ENCODE peak calls at places on chromosomes 2 and 18, in four cellular contexts. X, W, O and F are unnamed samples.

GRCh38 chr2:32355976-32356734 is 668 bp upstream of the BIRC6 start:
- DNase-seq in O (no peak), W (no peak), X (peak), F (no peak)

GRCh38 chr2:82650038-82650437 is 1809.0 kb downstream of the SUCLG1 start:
- DNase-seq in X (no peak), W (no peak), O (no peak), F (no peak)

GRCh38 chr2:106996136-106996769 is 110.3 kb upstream of the ST6GAL2 start:
- DNase-seq in X (no peak), O (no peak), W (no peak), F (no peak)

GRCh38 chr2:230677182-230677946 is 35.3 kb upstream of the CAB39 start:
- DNase-seq in O (peak), X (no peak), W (no peak), F (no peak)

GRCh38 chr2:224819075-224819474 is 102.9 kb upstream of the CCDC195 start:
- DNase-seq in X (no peak), W (no peak), O (peak), F (no peak)

GRCh38 chr2:75503048-75503607 is 57.6 kb downstream of the EVA1A start:
- DNase-seq in W (no peak), O (peak), X (peak), F (no peak)

GRCh38 chr2:66377832-66378231 is 57.1 kb upstream of the MEIS1 start:
- DNase-seq in O (no peak), W (no peak), X (no peak), F (no peak)

GRCh38 chr2:83817511-83817910 is 641.6 kb downstream of the SUCLG1 start:
- DNase-seq in X (peak), W (no peak), O (no peak), F (no peak)

GRCh38 chr2:211380041-211380440 is 823.6 kb downstream of the CPS1 start:
- DNase-seq in O (no peak), W (no peak), X (peak), F (no peak)

GRCh38 chr2:60480089-60480773 is 73.2 kb downstream of the BCL11A start:
- DNase-seq in W (peak), X (no peak), O (no peak), F (peak)

GRCh38 chr2:183348492-183348891 is 224.2 kb downstream of the NUP35 start:
- DNase-seq in X (no peak), O (no peak), W (no peak), F (no peak)

GRCh38 chr2:147937744-147938349 is 82.7 kb downstream of the ORC4 start:
- DNase-seq in W (no peak), X (peak), O (peak), F (no peak)

GRCh38 chr18:13511961-13512572 is 214.3 kb downstream of the FAM210A start:
- DNase-seq in X (no peak), O (no peak), W (no peak), F (no peak)

GRCh38 chr2:17830053-17831034 is 14.1 kb downstream of the MSGN1 start:
- DNase-seq in W (peak), O (peak), X (peak), F (peak)

GRCh38 chr2:39919511-39920317 is 140.7 kb upstream of the THUMPD2 start:
- DNase-seq in O (no peak), X (no peak), W (no peak), F (no peak)

GRCh38 chr18:63444567-63444966 is 22.3 kb upstream of the VPS4B start:
- DNase-seq in X (no peak), W (no peak), O (peak), F (no peak)

GRCh38 chr2:147631294-147631693 is 213.5 kb upstream of the ACVR2A start:
- DNase-seq in O (no peak), W (no peak), X (no peak), F (no peak)

GRCh38 chr2:46449712-46450111 is 29.7 kb upstream of the TMEM247 start:
- DNase-seq in W (no peak), X (no peak), O (no peak), F (no peak)

GRCh38 chr18:29160123-29160522 is 983.2 kb upstream of the CDH2 start:
- DNase-seq in O (no peak), W (no peak), X (no peak), F (no peak)

GRCh38 chr2:219210572-219211362 is 4.2 kb downstream of the ZFAND2B start:
- DNase-seq in W (no peak), X (peak), O (no peak), F (no peak)

GRCh38 chr18:42334931-42335330 is 379.9 kb downstream of the PIK3C3 start:
- DNase-seq in W (no peak), O (no peak), X (no peak), F (no peak)

GRCh38 chr2:231541605-231542509 is 11.6 kb upstream of the NMUR1 start:
- DNase-seq in W (peak), X (peak), O (no peak), F (no peak)

GRCh38 chr2:164657129-164657528 is 35.8 kb upstream of the GRB14 start:
- DNase-seq in W (no peak), O (peak), X (no peak), F (no peak)

GRCh38 chr18:5285326-5285725 is 10.2 kb downstream of the ZBTB14 start:
- DNase-seq in X (no peak), O (no peak), W (no peak), F (no peak)

GRCh38 chr18:56770097-56770496 is 118.9 kb downstream of the WDR7 start:
- DNase-seq in W (no peak), X (no peak), O (no peak), F (no peak)

GRCh38 chr2:5725794-5726463 is 33.7 kb downstream of the SOX11 start:
- DNase-seq in X (peak), O (no peak), W (peak), F (peak)

GRCh38 chr18:295756-296155 is 27.9 kb upstream of the THOC1 start:
- DNase-seq in O (no peak), W (no peak), X (no peak), F (no peak)

GRCh38 chr2:120703330-120703994 is 32.2 kb upstream of the GLI2 start:
- DNase-seq in W (no peak), X (no peak), O (peak), F (no peak)
- H2BK15ac ChIP-seq in W (no peak), X (no peak), O (peak), F (no peak)

GRCh38 chr2:128227862-128228261 is 90.8 kb downstream of the HS6ST1 start:
- DNase-seq in O (no peak), W (no peak), X (no peak), F (no peak)

GRCh38 chr2:128234613-128235012 is 84.1 kb downstream of the HS6ST1 start:
- DNase-seq in W (no peak), X (peak), O (no peak), F (no peak)

GRCh38 chr2:128233790-128234395 is 84.8 kb downstream of the HS6ST1 start:
- DNase-seq in X (peak), W (no peak), O (no peak), F (no peak)

GRCh38 chr2:128232965-128233789 is 85.5 kb downstream of the HS6ST1 start:
- DNase-seq in W (peak), X (peak), O (peak), F (peak)

GRCh38 chr2:128228894-128229293 is 89.8 kb downstream of the HS6ST1 start:
- DNase-seq in O (peak), X (no peak), W (no peak), F (no peak)
- H4K5ac ChIP-seq in O (no peak), X (no peak), W (no peak), F (no peak)

DNA sequence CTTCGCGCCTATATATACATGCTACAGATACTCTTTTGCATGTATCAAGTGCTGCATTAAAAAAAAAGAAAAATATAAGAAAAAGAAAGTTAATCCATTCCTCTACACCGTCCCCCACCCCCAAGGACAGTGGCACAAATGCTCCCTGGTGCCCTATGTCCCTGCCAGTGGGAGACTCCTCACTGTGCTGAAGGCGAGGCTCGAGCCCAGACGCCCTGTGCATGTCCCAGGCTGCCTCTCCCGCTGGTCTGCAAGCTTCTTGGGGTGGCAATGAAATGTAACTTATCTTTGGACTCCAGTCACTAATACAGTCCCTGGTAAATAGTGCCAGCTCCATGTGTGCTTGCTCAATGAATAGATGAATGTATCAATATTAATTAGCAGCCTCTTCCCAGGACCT is 185.6 kb upstream of the SMAD2 start:
- DNase-seq in X (no peak), W (no peak), O (no peak), F (no peak)
- H2BK15ac ChIP-seq in X (no peak), W (no peak), O (no peak), F (no peak)

GRCh38 chr2:9331704-9332103 is 91.6 kb downstream of the ITGB1BP1 start:
- DNase-seq in W (no peak), X (peak), O (peak), F (no peak)
- H4K5ac ChIP-seq in W (no peak), X (no peak), O (no peak), F (no peak)

DNA sequence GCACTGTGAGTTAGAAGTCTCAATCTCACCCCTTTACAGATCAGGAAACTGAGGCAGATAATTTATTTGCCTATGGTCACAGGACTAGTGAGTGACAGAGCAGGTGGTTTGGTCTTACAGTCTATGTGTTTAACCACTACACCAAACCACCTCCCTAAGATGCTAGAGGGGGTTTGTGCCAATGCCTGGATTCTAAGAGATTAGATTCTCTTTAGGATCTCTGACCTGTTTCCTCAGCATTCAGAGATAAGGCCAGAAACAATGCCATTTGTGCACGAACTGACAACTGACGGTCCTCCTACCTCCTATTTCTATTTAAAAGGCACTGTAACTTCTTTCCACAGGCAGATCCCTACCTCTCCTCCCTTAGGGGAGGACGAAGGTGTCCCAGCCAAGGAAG is 2.3 kb upstream of the SLC20A1 start:
- DNase-seq in O (no peak), X (no peak), W (no peak), F (no peak)
- H2BK15ac ChIP-seq in O (peak), X (no peak), W (no peak), F (no peak)

DNA sequence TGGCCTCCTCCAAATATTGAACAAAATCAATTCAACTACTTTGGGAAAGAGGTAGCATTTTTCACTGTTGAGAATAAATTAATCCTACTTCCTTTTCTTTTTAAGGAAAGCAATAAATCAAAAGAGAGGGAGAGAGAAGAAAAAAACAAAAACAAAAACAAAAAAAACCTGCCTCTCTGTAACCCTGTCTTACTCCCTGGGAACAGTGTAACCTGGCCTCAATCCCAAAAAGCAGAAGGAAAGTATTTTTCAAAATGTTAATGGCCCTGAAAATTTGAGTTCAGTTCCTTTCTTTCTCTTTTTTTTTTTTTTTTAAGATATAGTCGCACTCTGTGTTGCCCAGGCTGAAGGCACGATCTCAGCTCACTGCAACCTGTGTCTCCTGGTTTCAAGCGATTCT is 35.8 kb downstream of the RHOB start:
- DNase-seq in O (no peak), X (no peak), W (no peak), F (no peak)
- H4K5ac ChIP-seq in O (no peak), X (no peak), W (no peak), F (no peak)

GRCh38 chr2:100988630-100989417 is 13.3 kb upstream of the RPL31 start:
- DNase-seq in O (peak), X (no peak), W (no peak), F (no peak)
- H2BK15ac ChIP-seq in O (no peak), X (no peak), W (no peak), F (no peak)

DNA sequence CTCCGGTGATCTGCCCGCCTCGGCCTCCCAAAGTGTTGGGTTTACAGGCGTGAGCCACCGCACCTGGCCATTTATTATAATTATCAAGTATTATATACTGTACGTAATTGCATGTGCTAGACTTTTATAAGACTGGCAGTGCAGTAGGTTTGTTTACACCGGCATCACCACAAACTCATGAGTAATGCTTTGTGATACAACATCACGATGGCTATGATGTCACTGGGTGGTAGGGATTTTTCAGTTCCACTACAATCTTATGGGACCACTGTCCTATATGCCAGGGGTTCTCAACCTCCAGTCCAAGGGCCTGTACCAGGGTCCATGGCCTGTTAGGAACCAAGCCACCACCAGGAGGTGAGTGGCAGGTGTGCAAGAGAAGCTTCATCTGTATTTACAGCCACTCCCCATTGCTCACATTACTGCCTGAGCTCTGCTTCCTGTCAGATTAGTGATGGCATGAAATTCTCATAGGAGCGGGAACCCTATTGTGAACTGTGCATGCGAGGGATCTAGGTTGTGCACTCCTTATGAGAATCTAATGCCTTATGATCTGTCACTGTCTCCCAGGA is 9.4 kb downstream of the SCYGR4 start:
- DNase-seq in W (no peak), O (peak), X (no peak), F (no peak)
- H4K5ac ChIP-seq in W (no peak), O (no peak), X (no peak), F (no peak)